ENCODE peak calls at places on chromosome 19, in eight cellular contexts. D is right lobe of liver, Y is Peyer's patch, P is upper lobe of left lung, N is GM12878, F is heart left ventricle, K is transverse colon, G is lower leg skin. E is an unnamed sample.
A peak's percentile ranks its signal among the peaks of the same experiment; 100 is the strongest.

GRCh38 chr19:42121666-42122069 is 10.6 kb downstream of the POU2F2 start:
- DNase-seq in Y (no peak), P (peak; percentile 70), K (peak; percentile 59), F (peak; percentile 52), D (peak; percentile 60), N (peak; percentile 52), G (no peak), E (no peak)

GRCh38 chr19:6378036-6378435 is 2.3 kb upstream of the PSPN start:
- DNase-seq in N (no peak), K (no peak), F (no peak), G (no peak), P (no peak), D (no peak), Y (no peak), E (no peak)

GRCh38 chr19:15441317-15441716 is 8.4 kb downstream of the WIZ start:
- DNase-seq in K (no peak), Y (no peak), G (no peak), D (no peak), P (no peak), N (no peak), F (no peak), E (no peak)

GRCh38 chr19:51473009-51473707 is 5.2 kb upstream of the CEACAM18 start:
- DNase-seq in F (peak; percentile 74), P (peak; percentile 78), D (peak; percentile 57), K (peak; percentile 78), G (peak; percentile 73), Y (peak; percentile 75), N (peak; percentile 15), E (no peak)

GRCh38 chr19:31171936-31172335 is 177.3 kb downstream of the TSHZ3 start:
- DNase-seq in N (no peak), K (no peak), F (no peak), Y (no peak), D (no peak), P (no peak), G (no peak), E (no peak)

GRCh38 chr19:13637664-13638063 is 126.7 kb upstream of the MRI1 start:
- DNase-seq in F (no peak), K (no peak), G (no peak), N (no peak), D (no peak), P (no peak), Y (no peak), E (no peak)

GRCh38 chr19:14482112-14482941 is 7.2 kb upstream of the PTGER1 start:
- DNase-seq in F (no peak), P (no peak), N (no peak), G (no peak), D (no peak), K (no peak), Y (no peak), E (no peak)

GRCh38 chr19:1225451-1226226 is 12.2 kb downstream of the CBARP start:
- DNase-seq in K (no peak), P (no peak), Y (no peak), N (no peak), D (no peak), G (no peak), F (no peak), E (no peak)

GRCh38 chr19:15452111-15453047 is 2.6 kb upstream of the WIZ start:
- DNase-seq in F (peak; percentile 91), N (no peak), G (peak; percentile 80), Y (peak; percentile 85), D (peak; percentile 91), K (peak; percentile 89), P (peak; percentile 86), E (no peak)

GRCh38 chr19:17687857-17688784 is at the start of gene UNC13A:
- DNase-seq in P (no peak), G (no peak), N (no peak), D (peak; percentile 40), F (peak; percentile 56), Y (no peak), K (peak; percentile 13), E (no peak)

GRCh38 chr19:34337747-34338146 is 27.2 kb upstream of the GPI start:
- DNase-seq in P (no peak), G (no peak), F (no peak), D (peak; percentile 60), K (no peak), Y (peak; percentile 70), N (no peak), E (no peak)

GRCh38 chr19:45147835-45148676 is 12.7 kb downstream of the NKPD1 start:
- DNase-seq in G (no peak), Y (no peak), P (no peak), N (no peak), F (no peak), D (no peak), K (no peak), E (no peak)

GRCh38 chr19:35722461-35722860 is 4.7 kb downstream of the KMT2B start:
- DNase-seq in Y (no peak), N (no peak), K (no peak), P (no peak), G (no peak), D (no peak), F (no peak), E (no peak)

GRCh38 chr19:35720648-35721047 is 2.8 kb downstream of the KMT2B start:
- DNase-seq in P (no peak), Y (no peak), K (no peak), G (no peak), N (no peak), D (peak; percentile 17), F (no peak), E (no peak)

GRCh38 chr19:35722897-35723296 is 5.1 kb downstream of the KMT2B start:
- DNase-seq in Y (no peak), F (no peak), D (no peak), N (no peak), G (no peak), P (no peak), K (no peak), E (no peak)

GRCh38 chr19:35720163-35720524 is 2.3 kb downstream of the KMT2B start:
- DNase-seq in D (peak; percentile 21), F (no peak), N (no peak), G (no peak), Y (no peak), K (no peak), P (no peak), E (no peak)

DNA sequence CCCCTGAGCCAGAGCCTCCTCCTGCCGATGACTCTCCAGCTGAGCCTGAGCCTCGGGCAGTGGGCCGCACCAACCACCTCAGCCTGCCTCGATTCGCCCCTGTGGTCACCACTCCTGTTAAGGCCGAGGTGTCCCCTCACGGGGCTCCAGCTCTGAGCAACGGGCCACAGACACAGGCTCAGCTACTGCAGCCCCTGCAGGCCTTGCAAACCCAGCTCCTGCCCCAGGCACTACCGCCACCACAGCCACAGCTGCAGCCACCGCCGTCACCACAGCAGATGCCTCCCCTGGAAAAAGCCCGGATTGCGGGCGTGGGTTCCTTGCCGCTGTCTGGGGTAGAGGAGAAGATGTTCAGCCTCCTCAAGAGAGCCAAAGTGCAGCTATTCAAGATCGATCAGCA is 3.6 kb downstream of the KMT2B start:
- DNase-seq in P (no peak), F (no peak), Y (no peak), N (no peak), D (peak; percentile 13), K (no peak), G (no peak), E (no peak)
- TF ChIP-seq POLR2A in P (no peak), F (no peak), Y (no peak), N (peak; percentile 52), D (no peak), K (no peak), G (no peak), E (no peak)

GRCh38 chr19:20999731-21000352 is 20.6 kb upstream of the ZNF430 start:
- DNase-seq in P (peak; percentile 79), Y (peak; percentile 52), N (peak; percentile 62), K (peak; percentile 73), F (peak; percentile 87), G (peak; percentile 68), D (peak; percentile 55), E (peak; percentile 45)
- TF ChIP-seq POLR2A in P (no peak), Y (no peak), N (peak; percentile 49), K (no peak), F (no peak), G (no peak), D (no peak), E (no peak)

DNA sequence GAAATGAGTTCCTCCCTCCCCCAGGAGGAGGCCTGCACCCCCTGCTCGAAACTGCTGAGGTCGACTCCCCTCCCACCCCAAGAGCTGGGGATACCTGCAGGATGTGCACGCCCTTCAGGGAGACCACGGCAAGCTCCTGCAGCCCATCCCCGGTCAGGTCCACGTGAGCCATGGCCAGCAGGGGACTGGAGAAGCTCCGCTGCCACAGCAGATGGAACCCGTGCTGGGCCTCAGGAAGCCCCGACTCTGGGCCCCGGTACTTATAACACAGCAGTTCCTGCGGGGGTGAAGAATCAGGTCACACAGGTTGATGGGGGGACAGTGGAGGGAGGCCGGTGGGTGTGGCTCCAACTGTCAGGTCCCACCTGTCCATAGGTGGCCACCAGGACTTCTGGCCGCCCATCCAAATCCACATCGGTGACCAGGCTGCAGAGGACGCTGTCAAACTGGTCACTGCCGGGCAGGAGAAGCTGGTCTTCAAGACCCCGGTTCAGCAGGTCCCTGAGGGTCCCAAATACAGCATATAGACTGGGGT is 4.8 kb upstream of the SLC8A2 start:
- DNase-seq in P (no peak), K (no peak), D (no peak), F (no peak), N (no peak), Y (no peak), G (no peak), E (no peak)
- TF ChIP-seq POLR2A in P (no peak), K (no peak), D (no peak), F (no peak), N (no peak), Y (no peak), G (no peak), E (no peak)

GRCh38 chr19:49167857-49168409 is 10.3 kb downstream of the TRPM4 start:
- DNase-seq in P (no peak), D (no peak), N (no peak), F (no peak), Y (no peak), G (no peak), K (peak; percentile 22), E (no peak)

GRCh38 chr19:49168421-49168820 is 10.8 kb downstream of the TRPM4 start:
- DNase-seq in N (no peak), F (no peak), P (no peak), K (peak; percentile 22), G (no peak), D (no peak), Y (no peak), E (no peak)

GRCh38 chr19:49165865-49166301 is 8.3 kb downstream of the TRPM4 start:
- DNase-seq in D (no peak), F (no peak), K (peak; percentile 22), G (no peak), Y (no peak), N (no peak), P (no peak), E (no peak)

GRCh38 chr19:49161987-49162386 is 4.4 kb downstream of the TRPM4 start:
- DNase-seq in D (no peak), G (no peak), N (no peak), Y (no peak), K (no peak), P (no peak), F (no peak), E (no peak)

DNA sequence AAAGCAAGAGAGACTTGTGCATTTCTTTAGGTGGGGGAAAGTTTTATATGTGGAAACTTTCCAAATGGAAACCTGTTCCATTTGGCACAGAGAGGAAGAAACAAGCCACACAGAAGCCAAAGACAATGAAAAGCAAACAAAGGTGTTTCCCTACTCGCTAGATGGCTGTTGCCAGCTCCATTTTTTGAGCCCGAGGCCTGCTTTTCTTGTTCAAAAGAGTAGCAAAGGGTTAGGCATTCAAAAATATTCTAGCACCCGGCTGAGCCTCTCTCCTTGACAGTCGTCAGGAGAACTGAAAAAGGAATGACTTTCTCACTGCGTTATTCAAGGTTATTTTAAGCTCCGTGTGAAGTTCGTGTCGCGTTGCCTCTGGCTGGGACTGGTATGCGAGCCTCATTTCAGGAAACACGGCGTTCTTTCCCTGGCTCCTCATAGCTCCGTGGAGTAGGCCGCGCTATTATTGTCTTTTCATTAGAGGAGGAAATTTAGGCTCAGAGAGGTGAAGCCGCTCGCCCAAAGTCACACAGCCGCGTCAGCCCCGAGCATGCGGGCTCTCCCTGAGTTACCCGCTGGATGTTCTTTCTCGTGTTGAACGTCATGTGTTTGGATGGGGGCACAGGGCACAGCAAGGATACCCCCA is 7.6 kb downstream of the TRPM4 start:
- DNase-seq in N (no peak), F (peak; percentile 65), P (peak; percentile 46), K (peak; percentile 25), G (no peak), Y (no peak), D (no peak), E (no peak)
- TF ChIP-seq POLR2A in N (no peak), F (peak; percentile 45), P (no peak), K (no peak), G (no peak), Y (no peak), D (no peak), E (no peak)